ENCODE peak calls at places on chromosome 12, in nine cellular contexts. L is T follicular helper cell; V is GM04503; Q is H54; Y is stimulated activated CD8-positive, alpha-beta memory T cell treated with anti-CD3 and anti-CD28 coated beads, Interleukin-4, amount 100 ng/mL, for 1 hour; G is AML-193; I is lower leg skin; F is NCI-H748 treated with DMSO at 0.1 percent for 48 hours; D is anterior cingulate cortex. Z is an unnamed sample.

GRCh38 chr12:122641976-122642375 is 61.2 kb downstream of the HCAR2 start:
- DNase-seq in L (no peak), V (no peak), Q (no peak), Y (no peak), G (no peak), I (peak), F (no peak), D (no peak), Z (no peak)

GRCh38 chr12:108804361-108804949 is 52.9 kb downstream of the SSH1 start:
- DNase-seq in L (no peak), V (peak), Q (no peak), Y (no peak), G (no peak), I (peak), F (no peak), D (no peak), Z (no peak)

GRCh38 chr12:81078469-81079196 is 754 bp downstream of the ACSS3 start:
- DNase-seq in L (no peak), V (no peak), Q (peak), Y (no peak), G (no peak), I (no peak), F (no peak), D (no peak), Z (peak)

GRCh38 chr12:12924169-12924568 is 27.8 kb downstream of the GPRC5D start:
- DNase-seq in L (no peak), V (no peak), Q (no peak), Y (no peak), G (no peak), I (no peak), F (no peak), D (no peak), Z (no peak)

GRCh38 chr12:52413202-52413601 is 7.1 kb upstream of the KRT82 start:
- DNase-seq in L (no peak), V (no peak), Q (peak), Y (no peak), G (no peak), I (no peak), F (no peak), D (no peak), Z (no peak)

GRCh38 chr12:116597886-116598285 is 38.7 kb downstream of the MAP1LC3B2 start:
- DNase-seq in L (no peak), V (no peak), Q (no peak), Y (no peak), G (no peak), I (no peak), F (no peak), D (no peak), Z (no peak)

GRCh38 chr12:68432622-68433021 is 100.5 kb upstream of the MDM1 start:
- DNase-seq in L (no peak), V (no peak), Q (no peak), Y (no peak), G (no peak), I (no peak), F (no peak), D (no peak), Z (no peak)

GRCh38 chr12:82660541-82661325 is 26.0 kb upstream of the TMTC2 start:
- DNase-seq in L (no peak), V (no peak), Q (no peak), Y (no peak), G (no peak), I (no peak), F (no peak), D (no peak), Z (peak)

GRCh38 chr12:110537605-110538409 is 35.7 kb downstream of the RAD9B start:
- DNase-seq in L (no peak), V (no peak), Q (no peak), Y (no peak), G (no peak), I (no peak), F (no peak), D (no peak), Z (no peak)

GRCh38 chr12:71438670-71439361 is 782 bp upstream of the LGR5 start:
- DNase-seq in L (no peak), V (no peak), Q (no peak), Y (no peak), G (no peak), I (no peak), F (peak), D (no peak), Z (no peak)

GRCh38 chr12:110002691-110003515 is 3.7 kb downstream of the ANKRD13A start:
- DNase-seq in L (no peak), V (no peak), Q (no peak), Y (no peak), G (no peak), I (peak), F (no peak), D (no peak), Z (peak)

GRCh38 chr12:110217996-110218674 is 62.9 kb upstream of the ATP2A2 start:
- DNase-seq in L (no peak), V (no peak), Q (no peak), Y (no peak), G (no peak), I (no peak), F (no peak), D (no peak), Z (no peak)

GRCh38 chr12:103036581-103037214 is 79.2 kb downstream of the ASCL1 start:
- DNase-seq in L (no peak), V (no peak), Q (no peak), Y (no peak), G (no peak), I (no peak), F (no peak), D (no peak), Z (no peak)

GRCh38 chr12:110330544-110330943 is 49.5 kb downstream of the ATP2A2 start:
- DNase-seq in L (no peak), V (no peak), Q (no peak), Y (no peak), G (peak), I (no peak), F (no peak), D (no peak), Z (no peak)

GRCh38 chr12:22499445-22499844 is 44.9 kb downstream of the C2CD5 start:
- DNase-seq in L (no peak), V (no peak), Q (no peak), Y (no peak), G (no peak), I (no peak), F (no peak), D (no peak), Z (no peak)

GRCh38 chr12:3106564-3106963 is 29.4 kb downstream of the TSPAN9 start:
- DNase-seq in L (no peak), V (no peak), Q (no peak), Y (no peak), G (no peak), I (no peak), F (no peak), D (no peak), Z (no peak)

GRCh38 chr12:76018111-76018510 is 13.5 kb downstream of the PHLDA1 start:
- DNase-seq in L (no peak), V (no peak), Q (no peak), Y (no peak), G (no peak), I (no peak), F (no peak), D (no peak), Z (peak)

GRCh38 chr12:15928345-15928744 is 17.2 kb downstream of the DERA start:
- DNase-seq in L (no peak), V (peak), Q (peak), Y (no peak), G (no peak), I (no peak), F (no peak), D (no peak), Z (no peak)

Z was measured in thyroid gland.